ENCODE peak calls at places on chromosomes 2 and 18, in five cellular contexts. One of them, this sample, is unnamed.

GRCh38 chr18:73232933-73233332 is 365.1 kb upstream of the NETO1 start:
- DNase-seq in DND-41: no peak
- DNase-seq in brain microvascular endothelial cell: no peak
- DNase-seq in upper lobe of right lung: no peak
- DNase-seq in GM23338: no peak
- DNase-seq in this sample: no peak

GRCh38 chr18:41370740-41371623 is 584.1 kb upstream of the PIK3C3 start:
- DNase-seq in DND-41: no peak
- DNase-seq in brain microvascular endothelial cell: no peak
- DNase-seq in upper lobe of right lung: no peak
- DNase-seq in GM23338: no peak
- DNase-seq in this sample: no peak

GRCh38 chr2:183348492-183348891 is 224.2 kb downstream of the NUP35 start:
- DNase-seq in DND-41: no peak
- DNase-seq in brain microvascular endothelial cell: no peak
- DNase-seq in upper lobe of right lung: no peak
- DNase-seq in GM23338: no peak
- DNase-seq in this sample: no peak

GRCh38 chr18:22106536-22107292 is 62.7 kb upstream of the GATA6 start:
- DNase-seq in DND-41: no peak
- DNase-seq in brain microvascular endothelial cell: no peak
- DNase-seq in upper lobe of right lung: no peak
- DNase-seq in GM23338: no peak
- DNase-seq in this sample: peak; percentile 16

GRCh38 chr18:12657849-12658829 is at the start of gene SPIRE1:
- DNase-seq in DND-41: no peak
- DNase-seq in brain microvascular endothelial cell: peak; percentile 45
- DNase-seq in upper lobe of right lung: peak; percentile 93
- DNase-seq in GM23338: peak; percentile 82
- DNase-seq in this sample: no peak

GRCh38 chr2:86499326-86499725 is 58.2 kb downstream of the KDM3A start:
- DNase-seq in DND-41: no peak
- DNase-seq in brain microvascular endothelial cell: no peak
- DNase-seq in upper lobe of right lung: no peak
- DNase-seq in GM23338: no peak
- DNase-seq in this sample: no peak

GRCh38 chr18:1585881-1586488 is 681.3 kb downstream of the ADCYAP1 start:
- DNase-seq in DND-41: no peak
- DNase-seq in brain microvascular endothelial cell: peak; percentile 3
- DNase-seq in upper lobe of right lung: no peak
- DNase-seq in GM23338: peak; percentile 80
- DNase-seq in this sample: no peak

GRCh38 chr2:1900736-1901135 is 156.4 kb upstream of the PXDN start:
- DNase-seq in DND-41: no peak
- DNase-seq in brain microvascular endothelial cell: no peak
- DNase-seq in upper lobe of right lung: no peak
- DNase-seq in GM23338: peak; percentile 84
- DNase-seq in this sample: no peak

GRCh38 chr2:28567076-28567471 is 71.2 kb downstream of the PLB1 start:
- DNase-seq in DND-41: peak; percentile 56
- DNase-seq in brain microvascular endothelial cell: no peak
- DNase-seq in upper lobe of right lung: peak; percentile 66
- DNase-seq in GM23338: peak; percentile 65
- DNase-seq in this sample: no peak

GRCh38 chr2:1891147-1891546 is 146.8 kb upstream of the PXDN start:
- DNase-seq in DND-41: no peak
- DNase-seq in brain microvascular endothelial cell: no peak
- DNase-seq in upper lobe of right lung: no peak
- DNase-seq in GM23338: no peak
- DNase-seq in this sample: no peak

GRCh38 chr2:235957231-235957630 is 211.0 kb downstream of the GBX2 start:
- DNase-seq in DND-41: no peak
- DNase-seq in brain microvascular endothelial cell: no peak
- DNase-seq in upper lobe of right lung: no peak
- DNase-seq in GM23338: no peak
- DNase-seq in this sample: no peak

GRCh38 chr2:136025057-136025973 is 39.9 kb upstream of the DARS1 start:
- DNase-seq in DND-41: no peak
- DNase-seq in brain microvascular endothelial cell: peak; percentile 46
- DNase-seq in upper lobe of right lung: peak; percentile 85
- DNase-seq in GM23338: peak; percentile 96
- DNase-seq in this sample: no peak

DNA sequence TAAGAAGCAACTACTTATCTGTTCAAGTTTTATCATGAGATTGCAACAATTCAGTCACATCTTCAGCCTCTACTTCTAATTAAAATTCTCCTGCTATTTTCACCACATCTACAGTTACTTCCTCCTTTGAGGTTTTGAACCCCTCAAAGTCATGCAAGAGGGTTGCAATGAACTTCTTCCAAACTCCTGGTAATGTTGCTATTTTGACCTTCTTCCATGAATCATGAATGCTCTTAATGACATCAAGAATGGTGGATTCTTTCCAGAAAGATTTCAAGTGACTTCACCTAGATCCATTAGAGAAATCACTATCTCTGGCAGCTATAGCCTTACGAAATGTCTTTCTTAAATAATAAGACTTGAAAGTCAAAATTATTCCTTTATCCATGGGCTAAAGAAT is 1052.8 kb upstream of the NRXN1 start:
- DNase-seq in DND-41: no peak
- DNase-seq in brain microvascular endothelial cell: no peak
- DNase-seq in upper lobe of right lung: no peak
- DNase-seq in GM23338: no peak
- DNase-seq in this sample: no peak
- TF ChIP-seq CTCF in DND-41: no peak
- TF ChIP-seq CTCF in brain microvascular endothelial cell: no peak
- TF ChIP-seq CTCF in upper lobe of right lung: no peak
- TF ChIP-seq CTCF in GM23338: no peak
- TF ChIP-seq CTCF in this sample: no peak

DNA sequence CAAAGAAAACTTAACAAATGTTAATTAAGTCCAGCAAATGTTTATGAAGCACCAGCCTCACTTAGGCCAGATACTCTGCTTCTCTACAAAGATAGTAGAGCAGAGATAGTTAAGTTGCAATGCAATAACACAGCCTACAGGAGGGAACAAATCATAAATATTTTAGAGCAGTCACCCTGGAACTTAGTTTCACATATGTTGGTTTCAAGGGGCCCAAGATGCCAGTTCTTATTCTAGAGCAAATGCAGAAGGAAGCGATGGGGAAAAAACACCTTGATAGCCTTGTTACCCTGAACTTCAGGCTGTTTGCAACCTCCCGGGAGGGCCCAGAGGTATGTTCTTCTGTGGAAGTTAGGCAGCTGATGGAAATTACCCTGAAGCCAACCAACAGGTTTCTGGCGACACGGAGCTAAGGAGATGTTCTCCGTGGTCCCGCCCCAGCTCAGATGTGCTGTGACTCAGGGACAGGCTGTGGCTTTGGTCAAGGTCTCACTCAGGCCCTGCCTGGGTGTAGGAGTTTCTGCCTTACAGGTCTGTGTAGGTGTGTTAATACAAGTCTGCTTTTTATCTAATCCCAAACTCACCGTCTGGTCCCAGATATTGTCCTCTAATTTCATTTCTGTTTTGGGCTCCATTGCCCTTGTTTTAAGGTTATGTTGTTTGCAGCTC is 3.8 kb downstream of the CTIF start:
- DNase-seq in DND-41: no peak
- DNase-seq in brain microvascular endothelial cell: no peak
- DNase-seq in upper lobe of right lung: no peak
- DNase-seq in GM23338: peak; percentile 50
- DNase-seq in this sample: no peak
- H3K4me3 ChIP-seq in DND-41: no peak overlapping the region
- H3K4me3 ChIP-seq in brain microvascular endothelial cell: no peak overlapping the region
- H3K4me3 ChIP-seq in upper lobe of right lung: no peak overlapping the region
- H3K4me3 ChIP-seq in GM23338: peak overlapping the region; percentile 22
- H3K4me3 ChIP-seq in this sample: no peak overlapping the region

GRCh38 chr2:3738454-3738853 is 35.1 kb downstream of the DCDC2C start:
- DNase-seq in DND-41: peak; percentile 19
- DNase-seq in brain microvascular endothelial cell: peak; percentile 64
- DNase-seq in upper lobe of right lung: no peak
- DNase-seq in GM23338: peak; percentile 59
- DNase-seq in this sample: no peak
- TF ChIP-seq CTCF in DND-41: peak; percentile 16
- TF ChIP-seq CTCF in brain microvascular endothelial cell: peak; percentile 64
- TF ChIP-seq CTCF in upper lobe of right lung: no peak
- TF ChIP-seq CTCF in GM23338: peak; percentile 51
- TF ChIP-seq CTCF in this sample: peak; percentile 51

GRCh38 chr2:161710131-161710915 is 86.1 kb downstream of the SLC4A10 start:
- DNase-seq in DND-41: no peak
- DNase-seq in brain microvascular endothelial cell: no peak
- DNase-seq in upper lobe of right lung: no peak
- DNase-seq in GM23338: no peak
- DNase-seq in this sample: peak; percentile 22

GRCh38 chr2:161708350-161708974 is 84.2 kb downstream of the SLC4A10 start:
- DNase-seq in DND-41: no peak
- DNase-seq in brain microvascular endothelial cell: no peak
- DNase-seq in upper lobe of right lung: no peak
- DNase-seq in GM23338: no peak
- DNase-seq in this sample: no peak

GRCh38 chr2:161703863-161704262 is 79.6 kb downstream of the SLC4A10 start:
- DNase-seq in DND-41: no peak
- DNase-seq in brain microvascular endothelial cell: no peak
- DNase-seq in upper lobe of right lung: no peak
- DNase-seq in GM23338: no peak
- DNase-seq in this sample: no peak

DNA sequence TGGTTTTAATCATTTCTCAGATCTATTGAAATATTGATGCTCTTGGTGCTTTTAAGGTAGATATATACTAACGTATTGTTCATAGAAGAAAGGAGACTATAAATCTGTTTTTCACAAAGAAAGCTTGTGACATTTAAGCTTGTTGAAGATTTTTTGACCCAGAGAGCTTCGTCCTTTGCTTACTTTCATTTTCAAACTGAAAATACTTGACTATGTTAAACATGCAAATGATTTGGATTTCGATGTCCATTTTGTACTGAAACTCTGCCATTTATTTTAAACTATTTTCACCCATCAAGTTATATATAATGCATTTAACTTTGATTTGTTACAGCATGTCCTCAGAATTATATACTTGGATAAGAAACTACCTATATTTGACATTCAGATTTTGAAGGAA is 85.2 kb downstream of the SLC4A10 start:
- DNase-seq in DND-41: no peak
- DNase-seq in brain microvascular endothelial cell: no peak
- DNase-seq in upper lobe of right lung: no peak
- DNase-seq in GM23338: no peak
- DNase-seq in this sample: no peak
- H3K4me3 ChIP-seq in DND-41: no peak overlapping the region
- H3K4me3 ChIP-seq in brain microvascular endothelial cell: no peak overlapping the region
- H3K4me3 ChIP-seq in upper lobe of right lung: peak overlapping the region; percentile 11
- H3K4me3 ChIP-seq in GM23338: no peak overlapping the region
- H3K4me3 ChIP-seq in this sample: no peak overlapping the region

GRCh38 chr2:62042400-62042799 is 136.9 kb downstream of the COMMD1 start:
- DNase-seq in DND-41: no peak
- DNase-seq in brain microvascular endothelial cell: no peak
- DNase-seq in upper lobe of right lung: no peak
- DNase-seq in GM23338: no peak
- DNase-seq in this sample: no peak
- TF ChIP-seq CTCF in DND-41: no peak
- TF ChIP-seq CTCF in brain microvascular endothelial cell: no peak
- TF ChIP-seq CTCF in upper lobe of right lung: no peak
- TF ChIP-seq CTCF in GM23338: no peak
- TF ChIP-seq CTCF in this sample: no peak

GRCh38 chr2:96878171-96878570 is 8.3 kb upstream of the SEMA4C start:
- DNase-seq in DND-41: no peak
- DNase-seq in brain microvascular endothelial cell: no peak
- DNase-seq in upper lobe of right lung: no peak
- DNase-seq in GM23338: no peak
- DNase-seq in this sample: no peak
- H3K4me3 ChIP-seq in DND-41: no peak overlapping the region
- H3K4me3 ChIP-seq in brain microvascular endothelial cell: no peak overlapping the region
- H3K4me3 ChIP-seq in upper lobe of right lung: no peak overlapping the region
- H3K4me3 ChIP-seq in GM23338: no peak overlapping the region
- H3K4me3 ChIP-seq in this sample: no peak overlapping the region

DNA sequence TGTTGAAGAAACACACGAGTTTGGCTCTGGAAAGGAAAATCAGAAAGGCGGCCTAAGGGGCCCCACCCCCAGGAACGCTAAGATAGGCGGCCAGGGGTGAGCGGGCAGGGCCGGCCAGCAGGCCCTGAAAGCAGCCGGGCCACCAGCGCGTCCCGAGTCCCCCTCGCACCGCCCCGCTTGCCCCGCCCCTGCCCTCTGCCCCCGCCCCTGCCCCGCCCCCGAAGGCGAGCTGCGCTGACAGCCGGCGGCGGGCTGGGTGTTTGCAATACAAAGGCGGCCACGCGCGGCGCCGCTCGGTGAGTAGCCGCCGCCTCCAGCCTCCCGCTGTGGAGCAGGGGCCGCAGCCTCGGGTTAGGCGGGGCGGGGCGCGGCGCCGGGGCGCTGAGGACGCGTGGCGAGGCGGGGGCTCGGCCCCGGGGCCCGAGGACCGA is at the start of gene LPIN1:
- DNase-seq in DND-41: peak; percentile 88
- DNase-seq in brain microvascular endothelial cell: peak; percentile 81
- DNase-seq in upper lobe of right lung: peak; percentile 95
- DNase-seq in GM23338: peak; percentile 91
- DNase-seq in this sample: peak; percentile 53
- TF ChIP-seq CTCF in DND-41: peak; percentile 39
- TF ChIP-seq CTCF in brain microvascular endothelial cell: no peak
- TF ChIP-seq CTCF in upper lobe of right lung: no peak
- TF ChIP-seq CTCF in GM23338: no peak
- TF ChIP-seq CTCF in this sample: no peak

DNA sequence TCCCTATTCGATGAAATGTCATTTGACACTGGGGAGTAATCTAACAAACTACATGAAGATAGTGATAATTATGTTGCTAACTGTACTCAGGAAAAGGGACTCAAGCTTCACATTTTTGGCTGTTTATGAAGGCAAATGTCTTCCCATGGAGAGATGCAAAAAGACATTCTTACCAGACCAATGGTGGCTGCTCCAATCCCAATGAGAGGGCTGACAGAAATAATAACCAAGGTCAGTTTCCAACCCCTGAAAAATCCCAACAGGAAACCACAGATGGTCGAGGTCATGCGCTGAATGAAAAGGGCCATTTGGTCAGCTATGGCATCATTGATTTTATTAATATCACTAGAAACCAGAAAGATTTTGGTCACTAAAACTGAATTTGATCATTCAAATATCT is 37.6 kb downstream of the ABCB11 start:
- DNase-seq in DND-41: no peak
- DNase-seq in brain microvascular endothelial cell: no peak
- DNase-seq in upper lobe of right lung: no peak
- DNase-seq in GM23338: no peak
- DNase-seq in this sample: no peak
- H3K4me3 ChIP-seq in DND-41: no peak overlapping the region
- H3K4me3 ChIP-seq in brain microvascular endothelial cell: no peak overlapping the region
- H3K4me3 ChIP-seq in upper lobe of right lung: no peak overlapping the region
- H3K4me3 ChIP-seq in GM23338: no peak overlapping the region
- H3K4me3 ChIP-seq in this sample: no peak overlapping the region

GRCh38 chr2:27211943-27212625 is at the start of the genes ATRAID and SLC5A6:
- DNase-seq in DND-41: peak; percentile 88
- DNase-seq in brain microvascular endothelial cell: peak; percentile 65
- DNase-seq in upper lobe of right lung: peak; percentile 95
- DNase-seq in GM23338: peak; percentile 92
- DNase-seq in this sample: no peak
- TF ChIP-seq CTCF in DND-41: no peak
- TF ChIP-seq CTCF in brain microvascular endothelial cell: no peak
- TF ChIP-seq CTCF in upper lobe of right lung: no peak
- TF ChIP-seq CTCF in GM23338: no peak
- TF ChIP-seq CTCF in this sample: no peak

This sample was measured in retinal pigment epithelial cell.